ENCODE peak calls at places on chromosomes 12 and 14, in six cellular contexts. P, T, Y, N, D and W are unnamed samples.

GRCh38 chr12:93698307-93699092 is 21.3 kb downstream of the CRADD start:
- ATAC-seq in T (peak; percentile 70), Y (peak; percentile 38), D (no peak), P (no peak), N (no peak), W (no peak)

GRCh38 chr14:75222208-75222701 is 45.8 kb upstream of the TMED10 start:
- ATAC-seq in D (peak; percentile 86), Y (no peak), N (peak; percentile 83), P (no peak), T (peak; percentile 86), W (peak; percentile 78)

GRCh38 chr12:93176166-93176565 is 201.6 kb upstream of the NUDT4 start:
- ATAC-seq in P (no peak), Y (no peak), D (no peak), T (no peak), N (no peak), W (no peak)

GRCh38 chr12:124750149-124750656 is 113.5 kb downstream of the SCARB1 start:
- ATAC-seq in T (no peak), N (no peak), D (no peak), P (no peak), Y (no peak), W (no peak)

GRCh38 chr14:87133073-87133815 is 859.7 kb downstream of the GALC start:
- ATAC-seq in Y (no peak), N (peak; percentile 40), P (no peak), T (no peak), D (no peak), W (peak; percentile 74)

GRCh38 chr14:88599761-88600439 is 37.1 kb downstream of the ZC3H14 start:
- ATAC-seq in Y (no peak), T (no peak), P (no peak), D (peak; percentile 94), N (no peak), W (no peak)

GRCh38 chr14:104577457-104578301 is 1.9 kb upstream of the C14orf180 start:
- ATAC-seq in D (no peak), P (no peak), T (peak; percentile 70), N (no peak), Y (no peak), W (no peak)

GRCh38 chr12:20716985-20717384 is 21.9 kb downstream of the SLCO1C1 start:
- ATAC-seq in D (no peak), T (no peak), P (no peak), N (no peak), Y (no peak), W (no peak)

GRCh38 chr14:98176910-98177309 is 1095.1 kb downstream of the BCL11B start:
- ATAC-seq in N (no peak), P (no peak), D (no peak), T (no peak), Y (no peak), W (no peak)

GRCh38 chr12:4286771-4287317 is 13.3 kb downstream of the CCND2 start:
- ATAC-seq in N (no peak), T (peak; percentile 6), D (no peak), Y (no peak), P (no peak), W (no peak)

GRCh38 chr14:95979339-95980042 is 59.7 kb upstream of the C14orf132 start:
- ATAC-seq in N (no peak), Y (no peak), D (no peak), P (no peak), T (peak; percentile 48), W (no peak)

GRCh38 chr14:22384167-22384549 is 204.9 kb downstream of the DAD1 start:
- ATAC-seq in T (no peak), N (no peak), D (peak; percentile 20), P (no peak), Y (no peak), W (no peak)

GRCh38 chr14:22384974-22385526 is 204.0 kb downstream of the DAD1 start:
- ATAC-seq in N (no peak), P (no peak), T (no peak), Y (no peak), D (peak; percentile 8), W (no peak)

GRCh38 chr14:22382955-22383354 is 206.1 kb downstream of the DAD1 start:
- ATAC-seq in Y (no peak), N (no peak), D (no peak), T (no peak), P (no peak), W (no peak)

GRCh38 chr14:22382395-22382794 is 206.6 kb downstream of the DAD1 start:
- ATAC-seq in P (no peak), T (no peak), D (no peak), N (no peak), Y (no peak), W (no peak)

GRCh38 chr14:22383515-22384166 is 205.4 kb downstream of the DAD1 start:
- ATAC-seq in N (no peak), P (no peak), T (no peak), Y (no peak), D (peak; percentile 69), W (no peak)
- TF ChIP-seq POLR2AphosphoS5 in N (no peak), P (no peak), T (no peak), Y (no peak), D (peak; percentile 91), W (no peak)

GRCh38 chr12:43861847-43862150 is 25.9 kb downstream of the TMEM117 start:
- ATAC-seq in N (no peak), Y (no peak), P (no peak), T (no peak), D (no peak), W (no peak)

GRCh38 chr12:43858096-43858495 is 22.2 kb downstream of the TMEM117 start:
- ATAC-seq in Y (no peak), N (no peak), T (no peak), P (no peak), D (no peak), W (no peak)

GRCh38 chr12:43858991-43859390 is 23.1 kb downstream of the TMEM117 start:
- ATAC-seq in Y (no peak), T (no peak), D (no peak), P (no peak), N (no peak), W (no peak)

GRCh38 chr12:43863770-43864366 is 28.0 kb downstream of the TMEM117 start:
- ATAC-seq in D (no peak), N (no peak), T (no peak), Y (no peak), P (no peak), W (no peak)

DNA sequence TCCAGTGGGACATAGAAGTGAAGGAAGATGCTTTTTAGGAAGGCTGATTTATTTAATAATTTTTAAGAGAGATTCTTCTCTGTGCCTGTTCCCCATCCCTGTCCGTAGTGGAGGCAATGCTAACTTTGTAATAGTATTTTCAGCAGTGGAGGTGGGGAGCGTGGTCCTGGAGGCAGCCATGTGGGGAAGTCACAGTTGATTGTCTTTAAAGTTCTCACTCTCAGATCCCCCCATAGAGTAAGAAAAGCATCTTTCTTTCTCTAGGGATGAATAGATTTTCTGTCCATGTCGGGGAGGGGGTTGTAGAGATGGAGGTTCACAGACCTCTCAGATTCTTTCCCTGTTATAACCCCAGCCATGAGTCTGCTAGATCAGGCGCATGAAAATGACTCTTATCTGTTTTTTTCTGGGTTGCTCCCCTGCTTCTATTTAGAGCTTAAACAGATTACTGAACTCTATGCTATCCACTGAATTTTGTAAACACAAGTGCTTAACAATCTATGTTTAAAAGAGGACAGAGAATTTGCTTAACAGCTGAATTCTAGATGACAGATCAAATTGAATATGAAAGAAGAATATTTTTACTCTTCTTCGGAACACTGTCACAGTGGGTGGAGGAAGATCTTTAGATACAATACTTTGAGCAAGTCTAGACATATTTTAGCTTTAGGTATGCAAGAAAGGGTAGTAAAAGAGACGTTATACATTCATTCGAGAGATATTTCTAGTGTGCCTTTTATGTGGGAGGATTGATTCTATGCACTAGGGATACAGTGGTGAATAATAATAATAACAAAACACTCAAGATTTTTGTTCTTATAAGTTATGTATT is 25.4 kb downstream of the TMEM117 start:
- ATAC-seq in N (no peak), T (no peak), P (no peak), Y (no peak), D (no peak), W (no peak)
- TF ChIP-seq POLR2A in N (no peak), T (no peak), P (no peak), Y (no peak), D (no peak), W (no peak)

GRCh38 chr12:131860472-131861260 is 32.5 kb downstream of the MMP17 start:
- ATAC-seq in N (peak; percentile 69), D (peak; percentile 77), T (peak; percentile 92), Y (peak; percentile 92), P (peak; percentile 30), W (peak; percentile 87)
- TF ChIP-seq POLR2AphosphoS5 in N (peak; percentile 12), D (no peak), T (peak; percentile 27), Y (peak; percentile 60), P (peak; percentile 61), W (no peak)

DNA sequence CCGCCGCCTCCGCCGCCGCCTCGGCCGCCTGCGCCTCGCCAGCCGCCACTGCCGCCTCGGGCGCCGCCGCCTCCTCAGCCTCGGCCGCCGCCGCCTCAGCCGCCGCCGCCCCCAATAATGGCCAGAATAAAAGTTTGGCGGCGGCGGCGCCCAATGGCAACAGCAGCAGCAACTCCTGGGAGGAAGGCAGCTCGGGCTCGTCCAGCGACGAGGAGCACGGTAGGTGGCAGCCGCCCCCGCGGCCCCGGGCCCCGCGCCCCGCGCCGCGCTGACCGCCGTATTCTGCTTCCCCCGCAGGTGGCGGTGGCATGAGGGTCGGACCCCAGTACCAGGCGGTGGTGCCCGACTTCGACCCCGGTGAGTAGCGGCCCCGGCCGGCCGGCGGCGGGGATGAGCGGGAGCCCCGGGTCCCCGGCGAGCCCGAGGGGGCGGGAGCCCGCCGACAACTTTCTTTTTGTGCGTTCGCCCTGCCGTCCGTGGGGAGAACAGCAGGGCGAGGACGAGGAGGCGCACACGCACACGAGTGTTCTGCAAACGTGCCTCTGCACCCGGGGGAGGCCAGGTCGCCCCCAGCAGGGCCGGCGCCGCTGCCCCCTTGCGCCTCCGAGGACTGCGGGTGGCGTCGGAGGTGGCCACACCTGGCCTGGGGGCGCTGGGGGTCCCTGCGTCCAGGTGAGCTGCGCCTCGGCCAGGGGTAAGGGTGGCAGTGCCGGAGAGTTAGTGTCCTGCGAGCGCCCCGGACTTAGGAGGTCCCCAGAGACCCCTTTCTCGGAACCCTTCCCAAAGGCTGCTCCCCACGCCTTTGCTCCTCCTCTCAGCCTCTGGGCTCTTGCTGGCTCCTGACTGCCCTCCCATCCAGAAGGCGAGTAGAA is 756 bp downstream of the RCOR1 start:
- ATAC-seq in T (peak; percentile 22), N (no peak), P (peak; percentile 5), Y (no peak), D (peak; percentile 27), W (peak; percentile 13)
- TF ChIP-seq POLR2A in T (no peak), N (peak; percentile 19), P (no peak), Y (no peak), D (peak; percentile 53), W (no peak)

DNA sequence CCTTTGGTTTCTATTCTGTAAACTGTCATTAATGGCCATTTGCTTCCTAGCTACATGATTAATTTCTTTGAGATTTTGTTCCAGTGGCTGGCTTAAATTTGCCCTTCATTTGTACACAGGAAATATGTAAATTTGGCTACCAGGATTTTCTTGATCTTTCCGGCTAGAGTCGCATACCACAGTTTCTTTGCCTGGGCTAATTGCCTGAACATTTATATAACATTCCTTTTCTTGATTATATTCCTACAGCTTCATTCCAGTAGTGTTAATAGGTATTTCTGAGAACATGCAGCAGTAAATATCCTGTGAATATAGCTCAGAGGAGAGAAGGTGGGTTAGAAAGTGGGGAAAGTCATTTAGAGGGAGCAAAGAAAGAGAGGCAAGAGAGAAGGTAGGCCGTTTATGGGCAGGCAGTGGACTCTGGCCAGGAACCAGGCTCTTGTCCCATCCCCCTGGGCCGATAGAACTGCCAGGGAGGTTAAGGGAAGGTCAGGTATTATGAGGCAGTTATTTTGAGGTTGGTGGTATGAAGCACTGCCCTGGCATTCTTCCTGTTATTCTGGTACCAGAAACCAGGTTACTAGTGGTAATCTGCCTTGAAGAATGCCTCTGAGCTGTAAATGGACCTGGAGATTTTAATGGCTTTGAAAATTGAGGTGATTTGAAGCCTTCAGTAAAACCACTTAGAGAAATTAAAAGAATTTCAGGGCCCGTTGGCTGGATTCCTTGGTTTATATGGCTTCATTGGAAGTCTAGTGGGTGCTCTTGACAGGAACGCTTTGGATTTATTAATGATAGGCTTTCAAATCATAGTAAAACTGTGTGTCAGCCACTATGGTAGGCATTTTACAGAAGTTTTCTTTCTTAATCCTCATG is 4.4 kb downstream of the RNF10 start:
- ATAC-seq in D (peak; percentile 2), Y (peak; percentile 39), N (peak; percentile 80), P (peak; percentile 26), T (no peak), W (peak; percentile 61)
- TF ChIP-seq POLR2AphosphoS5 in D (no peak), Y (no peak), N (peak; percentile 53), P (no peak), T (no peak), W (peak; percentile 80)